ENCODE peak calls at places on chromosome 10, in ten cellular contexts. N is ACHN, J is body of pancreas, K is stomach, I is islet precursor cell, D is NCI-H1417, P is Caki2, Q is pons, M is NCI-H748 treated with DMSO at 0.1 percent for 48 hours, G is fibroblast of pulmonary artery. S is an unnamed sample.

GRCh38 chr10:132548106-132548823 is 10.7 kb downstream of the INPP5A start:
- DNase-seq in N (no peak), J (peak), K (peak), I (no peak), D (no peak), P (no peak), Q (no peak), M (no peak), G (no peak), S (peak)

GRCh38 chr10:72274730-72275350 is 1.1 kb downstream of the DDIT4 start:
- DNase-seq in N (peak), J (peak), K (peak), I (peak), D (peak), P (peak), Q (peak), M (peak), G (peak), S (peak)

GRCh38 chr10:64396105-64396504 is 874.9 kb downstream of the REEP3 start:
- DNase-seq in N (peak), J (no peak), K (no peak), I (no peak), D (no peak), P (peak), Q (no peak), M (no peak), G (peak), S (no peak)

GRCh38 chr10:21953585-21954057 is 49.9 kb downstream of the DNAJC1 start:
- DNase-seq in N (peak), J (no peak), K (no peak), I (no peak), D (peak), P (peak), Q (peak), M (peak), G (peak), S (no peak)

GRCh38 chr10:88158506-88159123 is 295.2 kb downstream of the PTEN start:
- DNase-seq in N (no peak), J (no peak), K (no peak), I (no peak), D (no peak), P (no peak), Q (no peak), M (no peak), G (no peak), S (no peak)

GRCh38 chr10:22427890-22428571 is 82.7 kb downstream of the SPAG6 start:
- DNase-seq in N (peak), J (no peak), K (no peak), I (no peak), D (peak), P (peak), Q (peak), M (peak), G (peak), S (no peak)

GRCh38 chr10:84540617-84541288 is 212.4 kb downstream of the CCSER2 start:
- DNase-seq in N (peak), J (peak), K (peak), I (peak), D (peak), P (peak), Q (no peak), M (no peak), G (peak), S (peak)

GRCh38 chr10:103648951-103649532 is 155.5 kb downstream of the NEURL1 start:
- DNase-seq in N (no peak), J (no peak), K (no peak), I (no peak), D (no peak), P (no peak), Q (no peak), M (no peak), G (peak), S (no peak)

GRCh38 chr10:119742988-119743646 is 17.3 kb downstream of the INPP5F start:
- DNase-seq in N (no peak), J (no peak), K (no peak), I (peak), D (no peak), P (no peak), Q (no peak), M (no peak), G (no peak), S (no peak)

GRCh38 chr10:35135861-35136260 is 9.2 kb downstream of the CREM start:
- DNase-seq in N (no peak), J (no peak), K (peak), I (no peak), D (no peak), P (no peak), Q (no peak), M (no peak), G (no peak), S (no peak)

GRCh38 chr10:27890971-27891370 is 107.9 kb downstream of the ODAD2 start:
- DNase-seq in N (no peak), J (no peak), K (no peak), I (peak), D (no peak), P (peak), Q (no peak), M (no peak), G (no peak), S (no peak)

GRCh38 chr10:103772096-103772845 is 83.1 kb downstream of the SH3PXD2A start:
- DNase-seq in N (peak), J (peak), K (peak), I (peak), D (peak), P (peak), Q (no peak), M (peak), G (peak), S (peak)

GRCh38 chr10:69328346-69328687 is 50.0 kb downstream of the HK1 start:
- DNase-seq in N (no peak), J (no peak), K (no peak), I (no peak), D (no peak), P (no peak), Q (no peak), M (no peak), G (no peak), S (no peak)

GRCh38 chr10:89301721-89302445 is at the start of gene IFIT2:
- DNase-seq in N (peak), J (peak), K (peak), I (no peak), D (peak), P (peak), Q (peak), M (peak), G (peak), S (peak)

GRCh38 chr10:34010891-34011290 is 676.4 kb upstream of the NRP1 start:
- DNase-seq in N (no peak), J (no peak), K (no peak), I (no peak), D (no peak), P (no peak), Q (no peak), M (no peak), G (no peak), S (no peak)

GRCh38 chr10:50272531-50272930 is 21.2 kb upstream of the ASAH2 start:
- DNase-seq in N (no peak), J (no peak), K (no peak), I (no peak), D (no peak), P (no peak), Q (no peak), M (no peak), G (no peak), S (no peak)

GRCh38 chr10:75283150-75284096 is 47.7 kb upstream of the COMTD1 start:
- DNase-seq in N (no peak), J (peak), K (no peak), I (peak), D (no peak), P (no peak), Q (peak), M (no peak), G (peak), S (no peak)

GRCh38 chr10:52465202-52465601 is 151.1 kb downstream of the DKK1 start:
- DNase-seq in N (no peak), J (no peak), K (no peak), I (no peak), D (no peak), P (no peak), Q (no peak), M (no peak), G (no peak), S (no peak)

GRCh38 chr10:59536151-59536550 is 173.5 kb downstream of the SLC16A9 start:
- DNase-seq in N (no peak), J (no peak), K (no peak), I (no peak), D (no peak), P (peak), Q (no peak), M (peak), G (peak), S (no peak)

GRCh38 chr10:4427524-4427923 is 398.5 kb upstream of the AKR1E2 start:
- DNase-seq in N (no peak), J (no peak), K (no peak), I (no peak), D (no peak), P (no peak), Q (no peak), M (no peak), G (no peak), S (no peak)

GRCh38 chr10:100741386-100742066 is 3.9 kb upstream of the PAX2 start:
- DNase-seq in N (no peak), J (no peak), K (no peak), I (no peak), D (no peak), P (no peak), Q (no peak), M (no peak), G (no peak), S (no peak)

GRCh38 chr10:104340099-104340594 is 1.9 kb upstream of the ITPRIP start:
- DNase-seq in N (no peak), J (peak), K (no peak), I (peak), D (no peak), P (no peak), Q (no peak), M (no peak), G (no peak), S (no peak)

GRCh38 chr10:50992356-50992866 is 81.9 kb upstream of the PRKG1 start:
- DNase-seq in N (no peak), J (peak), K (no peak), I (peak), D (no peak), P (no peak), Q (no peak), M (no peak), G (peak), S (no peak)

GRCh38 chr10:110706690-110707098 is 62.6 kb downstream of the RBM20 start:
- DNase-seq in N (peak), J (no peak), K (no peak), I (peak), D (no peak), P (peak), Q (no peak), M (no peak), G (peak), S (no peak)

GRCh38 chr10:32132357-32132756 is 76.1 kb upstream of the KIF5B start:
- DNase-seq in N (no peak), J (no peak), K (no peak), I (no peak), D (no peak), P (no peak), Q (no peak), M (no peak), G (no peak), S (no peak)

GRCh38 chr10:7317799-7318446 is 92.9 kb downstream of the SFMBT2 start:
- DNase-seq in N (no peak), J (no peak), K (no peak), I (no peak), D (no peak), P (no peak), Q (no peak), M (no peak), G (no peak), S (no peak)

GRCh38 chr10:132688580-132689420 is 97.1 kb downstream of the NKX6-2 start:
- DNase-seq in N (no peak), J (no peak), K (no peak), I (peak), D (no peak), P (no peak), Q (no peak), M (no peak), G (no peak), S (peak)

GRCh38 chr10:110081914-110082313 is 74.1 kb downstream of the ADD3 start:
- DNase-seq in N (no peak), J (peak), K (no peak), I (no peak), D (no peak), P (peak), Q (peak), M (peak), G (peak), S (no peak)

GRCh38 chr10:124569623-124570470 is 108.2 kb downstream of the LHPP start:
- DNase-seq in N (no peak), J (no peak), K (no peak), I (no peak), D (no peak), P (no peak), Q (no peak), M (no peak), G (no peak), S (peak)

GRCh38 chr10:58625070-58625469 is 112.4 kb downstream of the BICC1 start:
- DNase-seq in N (no peak), J (no peak), K (no peak), I (no peak), D (no peak), P (no peak), Q (no peak), M (no peak), G (peak), S (no peak)

GRCh38 chr10:70098271-70098670 is 34.4 kb downstream of the AIFM2 start:
- DNase-seq in N (no peak), J (no peak), K (no peak), I (no peak), D (no peak), P (no peak), Q (no peak), M (no peak), G (no peak), S (no peak)

GRCh38 chr10:5094265-5095205 is at the start of gene AKR1C3:
- DNase-seq in N (peak), J (peak), K (no peak), I (peak), D (no peak), P (peak), Q (peak), M (peak), G (peak), S (no peak)

GRCh38 chr10:116272497-116273221 is at the start of gene GFRA1:
- DNase-seq in N (peak), J (peak), K (no peak), I (peak), D (peak), P (peak), Q (no peak), M (no peak), G (peak), S (no peak)

GRCh38 chr10:78944658-78945333 is 124.0 kb upstream of the ZMIZ1 start:
- DNase-seq in N (no peak), J (peak), K (peak), I (peak), D (no peak), P (no peak), Q (peak), M (no peak), G (peak), S (no peak)

GRCh38 chr10:17981201-17981600 is 29.5 kb downstream of the SLC39A12 start:
- DNase-seq in N (no peak), J (no peak), K (no peak), I (no peak), D (no peak), P (no peak), Q (no peak), M (no peak), G (no peak), S (no peak)

GRCh38 chr10:71837085-71837827 is 13.8 kb downstream of the PSAP start:
- DNase-seq in N (peak), J (no peak), K (no peak), I (peak), D (no peak), P (peak), Q (peak), M (no peak), G (peak), S (no peak)

S was measured in dorsolateral prefrontal cortex.